ENCODE peak calls at places on chromosomes 6 and 20, in six cellular contexts. P is IMR-90, O is SK-N-SH, M is K562, A is GM12878, E is HepG2. K is an unnamed sample.

GRCh38 chr6:44143731-44144130 is 14.9 kb upstream of the CAPN11 start:
- DNase-seq in P (no peak), O (no peak), M (no peak), A (no peak), E (no peak), K (no peak)

GRCh38 chr6:23106951-23107350 is 537.6 kb downstream of the HDGFL1 start:
- DNase-seq in P (peak), O (no peak), M (no peak), A (no peak), E (no peak), K (no peak)

GRCh38 chr6:117472667-117473066 is 9.8 kb upstream of the DCBLD1 start:
- DNase-seq in P (no peak), O (no peak), M (no peak), A (no peak), E (no peak), K (no peak)

GRCh38 chr6:112176175-112176574 is 78.2 kb downstream of the LAMA4 start:
- DNase-seq in P (no peak), O (no peak), M (no peak), A (no peak), E (no peak), K (no peak)

GRCh38 chr6:53962631-53963030 is 148.6 kb upstream of the MLIP start:
- DNase-seq in P (no peak), O (no peak), M (no peak), A (no peak), E (no peak), K (no peak)

GRCh38 chr20:8527998-8528397 is 395.9 kb downstream of the PLCB1 start:
- DNase-seq in P (peak), O (no peak), M (no peak), A (peak), E (no peak), K (no peak)

GRCh38 chr6:166767191-166767590 is 140.1 kb upstream of the RPS6KA2 start:
- DNase-seq in P (no peak), O (no peak), M (no peak), A (no peak), E (no peak), K (no peak)

GRCh38 chr6:3706547-3707467 is 44.7 kb downstream of the PXDC1 start:
- DNase-seq in P (peak), O (no peak), M (no peak), A (no peak), E (no peak), K (no peak)

GRCh38 chr6:162964703-162965140 is 236.9 kb downstream of the PACRG start:
- DNase-seq in P (peak), O (no peak), M (no peak), A (no peak), E (no peak), K (peak)

GRCh38 chr6:170183521-170183920 is 107.4 kb downstream of the DLL1 start:
- DNase-seq in P (no peak), O (no peak), M (no peak), A (no peak), E (no peak), K (no peak)

GRCh38 chr20:13029687-13030510 is 21.1 kb downstream of the SPTLC3 start:
- DNase-seq in P (peak), O (no peak), M (no peak), A (no peak), E (peak), K (peak)

GRCh38 chr20:57264908-57265648 is 1.4 kb downstream of the BMP7 start:
- DNase-seq in P (no peak), O (peak), M (no peak), A (no peak), E (no peak), K (no peak)

GRCh38 chr6:99341862-99342455 is 7.5 kb downstream of the FAXC start:
- DNase-seq in P (no peak), O (no peak), M (no peak), A (no peak), E (no peak), K (no peak)

GRCh38 chr20:19185083-19185482 is 27.4 kb upstream of the SLC24A3 start:
- DNase-seq in P (no peak), O (no peak), M (no peak), A (no peak), E (no peak), K (no peak)
- TF ChIP-seq SMC3 in P (no peak), O (no peak), M (no peak), A (no peak), E (no peak), K (no peak)

DNA sequence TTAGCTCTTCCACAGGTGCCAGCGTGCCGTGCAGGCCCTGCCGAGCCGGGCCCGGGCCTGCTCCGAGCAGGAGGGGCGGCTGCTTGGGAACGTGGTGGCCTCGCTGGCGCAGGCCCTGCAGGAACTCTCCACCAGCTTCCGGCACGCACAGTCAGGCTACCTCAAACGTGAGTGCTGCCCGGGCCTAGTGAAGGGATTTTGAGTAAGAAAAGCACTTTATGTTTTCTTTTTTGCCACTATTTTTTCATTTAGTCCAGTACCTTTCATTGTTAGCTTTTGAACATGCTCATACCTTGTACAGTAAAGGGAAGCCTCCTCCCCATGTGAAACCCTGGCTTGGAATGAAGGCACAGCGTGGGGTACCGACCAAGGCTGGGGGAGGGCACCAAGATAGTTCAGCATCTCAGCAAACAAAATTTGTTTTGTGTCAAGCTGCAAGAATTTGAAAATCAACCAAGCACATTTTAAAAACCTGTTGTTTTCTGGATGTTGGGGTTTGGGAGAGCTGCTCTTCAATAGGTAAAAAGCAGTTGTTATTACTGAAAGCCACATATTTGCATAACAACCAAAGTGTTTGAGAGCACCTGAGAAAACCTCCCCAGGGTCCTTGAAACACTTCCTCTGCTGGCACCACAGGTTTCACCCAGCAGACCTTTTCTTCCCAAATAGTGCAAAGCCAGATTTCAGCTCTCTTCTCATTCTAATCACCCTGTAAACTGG is 18.4 kb downstream of the STX16 start:
- DNase-seq in P (no peak), O (no peak), M (no peak), A (peak), E (no peak), K (no peak)
- TF ChIP-seq SMC3 in P (no peak), O (no peak), M (no peak), A (no peak), E (no peak), K (no peak)

GRCh38 chr6:136351518-136352106 is 62.0 kb upstream of the BCLAF1 start:
- DNase-seq in P (no peak), O (no peak), M (no peak), A (no peak), E (no peak), K (no peak)
- TF ChIP-seq SMC3 in P (no peak), O (no peak), M (no peak), A (no peak), E (no peak), K (no peak)

GRCh38 chr20:37095108-37095608 is 639 bp downstream of the RBL1 start:
- DNase-seq in P (no peak), O (peak), M (peak), A (no peak), E (peak), K (no peak)
- TF ChIP-seq SMC3 in P (no peak), O (no peak), M (no peak), A (no peak), E (no peak), K (no peak)

GRCh38 chr6:149060985-149061760 is 256.3 kb upstream of the TAB2 start:
- DNase-seq in P (peak), O (peak), M (no peak), A (no peak), E (peak), K (no peak)
- TF ChIP-seq SMC3 in P (no peak), O (no peak), M (no peak), A (no peak), E (no peak), K (no peak)

GRCh38 chr6:6131492-6132109 is 124.9 kb upstream of the NRN1 start:
- DNase-seq in P (no peak), O (peak), M (peak), A (no peak), E (peak), K (peak)
- TF ChIP-seq SMC3 in P (no peak), O (peak), M (peak), A (peak), E (peak), K (peak)

GRCh38 chr6:17413313-17413750 is 19.9 kb downstream of the CAP2 start:
- DNase-seq in P (peak), O (no peak), M (no peak), A (no peak), E (no peak), K (no peak)
- TF ChIP-seq SMC3 in P (no peak), O (no peak), M (no peak), A (no peak), E (no peak), K (no peak)

DNA sequence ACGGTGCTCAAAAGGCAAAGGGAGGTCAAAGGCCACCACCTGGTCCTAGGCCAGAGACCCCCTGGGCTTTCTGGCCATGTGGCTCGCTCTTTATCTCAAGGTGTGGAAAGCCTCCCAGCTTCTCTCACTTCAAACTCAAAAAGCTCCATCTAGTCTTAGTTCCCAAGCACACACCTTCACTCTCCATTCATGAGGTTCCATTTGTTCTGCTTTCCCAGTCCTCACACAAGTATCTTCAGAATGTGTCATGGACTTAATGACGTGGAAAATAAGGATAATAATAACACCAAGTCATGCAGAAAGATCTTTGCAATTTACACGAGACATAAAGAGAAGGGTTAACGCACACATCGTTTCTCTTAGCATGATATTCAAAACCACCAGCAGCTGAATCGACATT is 219.3 kb downstream of the GMDS start:
- DNase-seq in P (no peak), O (no peak), M (no peak), A (no peak), E (no peak), K (no peak)
- TF ChIP-seq SMC3 in P (no peak), O (no peak), M (no peak), A (no peak), E (no peak), K (no peak)

DNA sequence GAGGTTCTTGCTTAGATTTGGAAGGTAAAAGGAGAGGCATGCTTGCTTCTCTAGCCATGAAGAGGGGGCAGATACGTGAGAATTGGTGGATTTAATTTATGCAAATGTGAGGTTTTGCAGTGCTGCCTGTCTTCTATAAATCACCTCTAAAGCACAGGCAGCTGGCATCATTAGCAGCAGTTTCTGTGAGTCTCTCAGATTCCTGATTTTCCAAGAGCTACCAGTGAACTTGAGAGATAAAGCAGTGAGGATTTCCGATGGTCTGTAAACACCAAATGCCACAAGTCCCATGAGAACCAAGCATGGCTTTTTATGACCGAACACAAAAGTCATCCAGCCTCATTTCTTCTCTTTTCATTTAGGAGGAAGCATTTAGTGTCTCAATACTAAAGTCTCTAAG is 3.2 kb upstream of the SIRPB2 start:
- DNase-seq in P (no peak), O (no peak), M (no peak), A (no peak), E (no peak), K (no peak)
- TF ChIP-seq SMC3 in P (no peak), O (no peak), M (no peak), A (no peak), E (no peak), K (no peak)